ENCODE peak calls at places on chromosomes 3 and 15, in seven cellular contexts. L is uterus, Q is AG04450, C is A549, U is fibroblast of lung, F is mammary epithelial cell, V is MM.1S. A is an unnamed sample.
A peak's percentile ranks its signal among the peaks of the same experiment; 100 is the strongest.

GRCh38 chr15:68470049-68470738 is 38.2 kb upstream of the ITGA11 start:
- DNase-seq in V (no peak), Q (no peak), C (no peak), L (no peak), U (no peak), F (no peak), A (no peak)

GRCh38 chr15:43370310-43370974 is 401 bp downstream of the ZSCAN29 start:
- DNase-seq in C (no peak), V (no peak), L (no peak), Q (no peak), U (peak; percentile 36), F (peak; percentile 12), A (peak; percentile 30)

GRCh38 chr15:39479916-39480315 is 101.0 kb upstream of the THBS1 start:
- DNase-seq in L (no peak), U (peak; percentile 51), V (no peak), Q (no peak), F (peak; percentile 66), C (no peak), A (no peak)

GRCh38 chr3:169508426-169508825 is 155.1 kb downstream of the MECOM start:
- DNase-seq in U (peak; percentile 12), F (no peak), Q (no peak), C (no peak), L (no peak), V (no peak), A (no peak)

GRCh38 chr15:77504310-77504709 is 83.6 kb downstream of the HMG20A start:
- DNase-seq in V (no peak), U (no peak), F (no peak), Q (no peak), L (no peak), C (no peak), A (peak; percentile 60)

GRCh38 chr3:119608591-119608990 is 10.9 kb downstream of the PLA1A start:
- DNase-seq in Q (no peak), V (no peak), C (no peak), L (no peak), U (no peak), F (no peak), A (no peak)

GRCh38 chr3:175121225-175121624 is 262.1 kb downstream of the NAALADL2 start:
- DNase-seq in F (peak; percentile 41), Q (no peak), U (no peak), C (no peak), L (no peak), V (peak; percentile 33), A (peak; percentile 28)

GRCh38 chr15:44035781-44036699 is 159.0 kb downstream of the FRMD5 start:
- DNase-seq in Q (no peak), L (no peak), F (peak; percentile 15), U (no peak), V (no peak), C (no peak), A (no peak)

GRCh38 chr15:89167267-89168176 is 53.9 kb downstream of the RLBP1 start:
- DNase-seq in U (peak; percentile 32), Q (no peak), V (peak; percentile 80), F (peak; percentile 90), C (peak; percentile 48), L (no peak), A (no peak)

GRCh38 chr3:120741837-120742197 is 499 bp downstream of the RABL3 start:
- DNase-seq in F (no peak), Q (no peak), L (no peak), C (no peak), U (peak; percentile 61), V (no peak), A (no peak)

GRCh38 chr15:51864408-51865056 is 35.1 kb downstream of the TMOD3 start:
- DNase-seq in V (no peak), F (peak; percentile 100), Q (no peak), L (no peak), C (no peak), U (no peak), A (no peak)

GRCh38 chr15:68223171-68223570 is 6.4 kb downstream of the CLN6 start:
- DNase-seq in F (no peak), U (no peak), V (no peak), C (no peak), Q (no peak), L (no peak), A (no peak)

GRCh38 chr15:77107531-77108355 is 36.8 kb upstream of the TSPAN3 start:
- DNase-seq in C (peak; percentile 60), L (peak; percentile 53), Q (peak; percentile 27), U (peak; percentile 68), V (peak; percentile 23), F (no peak), A (peak; percentile 58)

DNA sequence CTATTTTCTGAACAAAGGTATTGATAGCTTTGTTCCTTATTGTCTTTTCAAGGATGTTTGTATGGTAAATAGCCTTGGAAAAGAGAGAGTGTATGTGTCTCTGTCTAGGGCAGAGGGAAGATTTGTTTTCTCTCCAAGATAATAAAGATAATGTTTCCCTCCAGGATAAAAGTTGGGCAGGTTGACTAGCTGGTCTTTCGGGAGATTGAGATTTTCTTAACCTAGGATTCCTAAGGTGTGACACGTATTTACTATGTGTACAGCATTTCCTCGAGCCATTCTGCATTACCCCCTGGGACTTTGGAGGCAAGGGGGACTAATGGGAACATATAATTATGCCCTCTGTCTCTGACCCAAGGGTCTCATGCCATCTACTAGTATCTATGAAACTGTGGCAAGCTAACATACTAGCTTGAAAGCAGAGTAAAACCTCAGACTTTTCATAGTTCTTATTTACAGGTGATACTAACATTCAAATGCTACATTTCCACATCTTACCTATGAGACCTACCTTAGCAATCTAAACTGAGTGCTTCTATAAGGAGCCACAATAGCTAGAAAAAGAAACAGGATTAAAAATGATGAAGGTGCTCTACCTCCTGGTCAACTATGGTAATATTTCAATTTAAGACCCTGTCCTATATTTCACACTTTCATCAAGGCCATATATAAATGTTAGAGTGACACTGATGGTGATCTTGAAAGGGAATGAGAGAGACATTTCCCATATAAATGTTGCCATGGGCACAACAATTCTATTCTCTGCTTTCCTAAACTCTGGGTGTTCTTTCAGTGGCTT is 252.9 kb upstream of the CBLB start:
- DNase-seq in L (no peak), U (no peak), V (no peak), Q (no peak), F (no peak), C (no peak), A (no peak)
- TF ChIP-seq CTCF in L (no peak), U (no peak), V (no peak), Q (no peak), F (no peak), C (no peak), A (no peak)

GRCh38 chr15:99574502-99574901 is 8.7 kb downstream of the MEF2A start:
- DNase-seq in Q (no peak), U (no peak), C (no peak), V (no peak), L (no peak), F (no peak), A (no peak)

GRCh38 chr15:99566157-99566900 is 545 bp downstream of the MEF2A start:
- DNase-seq in C (no peak), V (peak; percentile 29), U (no peak), L (peak; percentile 44), Q (no peak), F (peak; percentile 27), A (peak; percentile 36)

GRCh38 chr15:99568548-99569352 is 3.0 kb downstream of the MEF2A start:
- DNase-seq in V (no peak), Q (no peak), C (no peak), U (peak; percentile 33), F (no peak), L (no peak), A (no peak)

GRCh38 chr15:99574048-99574447 is 8.3 kb downstream of the MEF2A start:
- DNase-seq in C (no peak), L (no peak), Q (no peak), U (no peak), F (no peak), V (no peak), A (no peak)

DNA sequence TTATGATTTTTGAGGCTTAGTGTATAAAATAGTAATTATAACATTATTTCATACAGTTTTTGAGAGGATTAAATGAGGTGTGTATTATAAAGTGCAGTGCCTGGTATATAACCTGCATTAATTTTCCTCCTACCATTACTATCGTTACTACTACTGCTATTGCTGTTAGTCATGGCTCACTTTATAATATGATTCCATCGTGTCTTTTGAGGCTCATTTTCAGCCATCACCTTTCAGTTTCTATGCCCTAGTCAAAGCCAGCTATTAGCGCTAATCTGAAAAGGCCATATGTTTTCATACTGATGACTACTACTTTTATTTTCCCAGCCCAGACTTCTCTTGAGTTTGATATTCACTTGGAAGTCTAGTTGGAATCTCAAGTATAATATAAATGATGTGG is 5.5 kb downstream of the MEF2A start:
- DNase-seq in U (no peak), Q (no peak), F (no peak), L (no peak), V (no peak), C (no peak), A (no peak)
- H3K9me3 ChIP-seq in U (no peaks in the 10 kb centered on the region), Q (no peaks in the 10 kb centered on the region), F (no peaks in the 10 kb centered on the region), L (no peaks in the 10 kb centered on the region), V (no peaks in the 10 kb centered on the region), C (no peaks in the 10 kb centered on the region), A (no peaks in the 10 kb centered on the region)

GRCh38 chr3:138328341-138328740 is 1.3 kb downstream of the NME9 start:
- DNase-seq in L (no peak), Q (no peak), C (no peak), U (peak; percentile 22), V (peak; percentile 12), F (no peak), A (no peak)
- TF ChIP-seq CTCF in L (no peak), Q (peak; percentile 21), C (peak; percentile 19), U (no peak), V (peak; percentile 23), F (no peak), A (no peak)

DNA sequence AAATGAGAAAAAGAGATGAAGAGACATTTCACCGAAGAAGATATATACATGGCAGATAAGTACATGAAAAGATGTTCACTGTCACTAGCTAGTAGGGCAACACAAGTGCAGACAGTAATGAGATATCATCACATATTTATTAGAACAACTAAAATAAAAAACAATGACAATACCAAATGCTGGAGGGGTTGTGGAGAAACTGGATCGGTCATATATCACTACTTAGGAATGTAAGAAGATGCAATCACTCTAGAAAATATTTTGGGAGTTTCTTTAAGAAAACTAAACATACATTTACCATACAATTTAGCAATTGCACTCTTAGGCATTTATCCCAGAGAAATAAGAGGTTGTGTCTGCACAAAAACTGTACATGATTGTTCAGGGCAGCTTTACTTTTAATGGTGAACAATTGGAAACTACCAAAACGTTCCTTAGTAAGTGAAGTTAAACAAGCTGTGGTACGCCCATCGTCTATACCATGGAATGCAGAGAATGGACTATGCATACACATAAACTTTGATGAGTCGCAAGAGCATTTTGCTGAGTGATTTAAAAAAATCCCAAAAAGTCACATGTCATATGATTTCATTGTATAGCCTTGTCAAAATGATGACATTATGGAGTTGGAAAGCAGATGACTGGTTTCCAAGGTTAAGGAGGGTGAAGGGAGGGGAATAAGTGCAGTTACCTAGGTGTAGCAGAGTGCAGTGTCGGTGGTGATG is 149.0 kb upstream of the UBE3A start:
- DNase-seq in L (no peak), F (no peak), V (no peak), U (no peak), C (no peak), Q (no peak), A (no peak)
- H3K9me3 ChIP-seq in L (no peaks in the 10 kb centered on the region), F (peaks cover 31% of the 10 kb centered on the region), V (no peaks in the 10 kb centered on the region), U (no peaks in the 10 kb centered on the region), C (no peaks in the 10 kb centered on the region), Q (no peaks in the 10 kb centered on the region), A (no peaks in the 10 kb centered on the region)

GRCh38 chr3:167148121-167148520 is 232.0 kb downstream of the ZBBX start:
- DNase-seq in F (no peak), V (no peak), U (no peak), Q (no peak), L (no peak), C (no peak), A (no peak)

GRCh38 chr3:167151671-167152070 is 228.4 kb downstream of the ZBBX start:
- DNase-seq in Q (no peak), L (no peak), U (no peak), C (no peak), V (peak; percentile 42), F (no peak), A (no peak)
- TF ChIP-seq CTCF in Q (no peak), L (no peak), U (no peak), C (no peak), V (peak; percentile 25), F (no peak), A (no peak)

GRCh38 chr3:44429459-44429858 is 48.0 kb downstream of the ZNF445 start:
- DNase-seq in V (no peak), L (no peak), C (no peak), F (no peak), U (no peak), Q (no peak), A (no peak)
- H3K9me3 ChIP-seq in V (no peaks in the 10 kb centered on the region), L (no peaks in the 10 kb centered on the region), C (no peaks in the 10 kb centered on the region), F (no peaks in the 10 kb centered on the region), U (no peaks in the 10 kb centered on the region), Q (no peaks in the 10 kb centered on the region), A (no peaks in the 10 kb centered on the region)